ENCODE peak calls at places on chromosome 19, in five cellular contexts. L is nephron progenitor cell; Y is activated CD4-positive, alpha-beta T cell treated with anti-CD3 and anti-CD28 coated beads for 1 hour; C is stimulated activated CD4-positive, alpha-beta T cell treated with anti-CD3 and anti-CD28 coated beads, Interleukin-12 subunit alpha, Interleukin-12 subunit beta, amount 100 ng/mL, for 4 hours; V is KBM-7. K is an unnamed sample.
A peak's percentile ranks its signal among the peaks of the same experiment; 100 is the strongest.

GRCh38 chr19:39913682-39914333 is 20.6 kb downstream of the FCGBP start:
- DNase-seq in L (no peak), Y (no peak), C (no peak), V (no peak), K (no peak)

GRCh38 chr19:28242317-28242927 is 970.5 kb downstream of the UQCRFS1 start:
- DNase-seq in L (peak; percentile 38), Y (no peak), C (no peak), V (peak; percentile 62), K (peak; percentile 18)

GRCh38 chr19:39436350-39436716 is 584 bp upstream of the RPS16 start:
- DNase-seq in L (no peak), Y (no peak), C (no peak), V (no peak), K (no peak)

GRCh38 chr19:1223018-1223855 is 14.6 kb downstream of the CBARP start:
- DNase-seq in L (peak; percentile 61), Y (no peak), C (no peak), V (no peak), K (peak; percentile 76)

GRCh38 chr19:54708781-54709180 is 15.5 kb upstream of the KIR3DL3 start:
- DNase-seq in L (no peak), Y (no peak), C (no peak), V (no peak), K (no peak)

GRCh38 chr19:32373614-32374295 is 28.3 kb downstream of the ZNF507 start:
- DNase-seq in L (no peak), Y (no peak), C (no peak), V (no peak), K (peak; percentile 95)

GRCh38 chr19:6739884-6740588 is 556 bp downstream of the TRIP10 start:
- DNase-seq in L (peak; percentile 48), Y (no peak), C (peak; percentile 15), V (peak; percentile 41), K (peak; percentile 72)

GRCh38 chr19:17423429-17424208 is 3.8 kb downstream of the MVB12A start:
- DNase-seq in L (no peak), Y (no peak), C (no peak), V (no peak), K (no peak)

GRCh38 chr19:32936065-32936464 is 35.7 kb downstream of the CEP89 start:
- DNase-seq in L (no peak), Y (no peak), C (no peak), V (no peak), K (no peak)

GRCh38 chr19:19230505-19230904 is 18.7 kb downstream of the NCAN start:
- DNase-seq in L (no peak), Y (no peak), C (no peak), V (no peak), K (no peak)

GRCh38 chr19:18603255-18603957 is 3.2 kb downstream of the CRLF1 start:
- DNase-seq in L (peak; percentile 52), Y (no peak), C (no peak), V (no peak), K (no peak)

GRCh38 chr19:34201133-34201532 is 28.8 kb downstream of the LSM14A start:
- DNase-seq in L (no peak), Y (no peak), C (no peak), V (no peak), K (no peak)

GRCh38 chr19:3047307-3048189 is 14.7 kb downstream of the TLE5 start:
- DNase-seq in L (peak; percentile 82), Y (peak; percentile 52), C (peak; percentile 54), V (peak; percentile 80), K (peak; percentile 92)

GRCh38 chr19:54248016-54248601 is 5.5 kb upstream of the LILRA6 start:
- DNase-seq in L (no peak), Y (no peak), C (no peak), V (peak; percentile 42), K (peak; percentile 23)

GRCh38 chr19:48777720-48778119 is 22.4 kb downstream of the FGF21 start:
- DNase-seq in L (no peak), Y (no peak), C (no peak), V (no peak), K (no peak)

GRCh38 chr19:4967738-4968461 is 1.0 kb upstream of the KDM4B start:
- DNase-seq in L (no peak), Y (no peak), C (no peak), V (no peak), K (no peak)

GRCh38 chr19:35347171-35347929 is at the start of gene FFAR1:
- DNase-seq in L (no peak), Y (no peak), C (peak; percentile 28), V (peak; percentile 61), K (no peak)

GRCh38 chr19:57817976-57818375 is 3.3 kb upstream of the ZNF552 start:
- DNase-seq in L (no peak), Y (no peak), C (no peak), V (no peak), K (no peak)

GRCh38 chr19:18156841-18157464 is 4.0 kb downstream of the PIK3R2 start:
- DNase-seq in L (no peak), Y (no peak), C (no peak), V (peak; percentile 53), K (no peak)

GRCh38 chr19:535017-535835 is 3.7 kb downstream of the CDC34 start:
- DNase-seq in L (no peak), Y (no peak), C (no peak), V (no peak), K (no peak)